ENCODE peak calls at places on chromosome 22, in ten cellular contexts. G is H1, S is esophagus muscularis mucosa, N is A549, A is sigmoid colon, J is tibial nerve, L is transverse colon, T is HepG2, H is stomach, P is upper lobe of left lung. E is an unnamed sample.
A peak's percentile ranks its signal among the peaks of the same experiment; 100 is the strongest.

GRCh38 chr22:48595511-48595905 is 1232.2 kb downstream of the BRD1 start:
- DNase-seq in A (no peak), P (no peak), L (no peak), J (no peak), G (no peak), N (no peak), S (no peak), T (no peak), H (no peak), E (no peak)

GRCh38 chr22:48372395-48372794 is 1455.3 kb downstream of the BRD1 start:
- DNase-seq in A (peak; percentile 28), T (no peak), J (no peak), P (no peak), L (no peak), S (no peak), H (no peak), G (no peak), N (no peak), E (no peak)

GRCh38 chr22:44724416-44724815 is 22.4 kb downstream of the PRR5 start:
- DNase-seq in H (no peak), G (no peak), J (no peak), L (no peak), N (no peak), S (no peak), A (no peak), T (no peak), P (no peak), E (no peak)

GRCh38 chr22:35728639-35729308 is 11.1 kb downstream of the APOL5 start:
- DNase-seq in H (peak; percentile 76), J (no peak), P (no peak), G (no peak), L (peak; percentile 87), S (no peak), A (no peak), T (no peak), N (no peak), E (no peak)

GRCh38 chr22:28017558-28017820 is 98.4 kb upstream of the PITPNB start:
- DNase-seq in J (no peak), L (no peak), G (no peak), T (no peak), A (no peak), P (no peak), N (no peak), S (no peak), H (no peak), E (no peak)

GRCh38 chr22:41217553-41218157 is 12.5 kb downstream of the L3MBTL2 start:
- DNase-seq in P (no peak), N (no peak), L (peak; percentile 56), T (no peak), G (no peak), H (peak; percentile 42), J (peak; percentile 58), S (peak; percentile 96), A (peak; percentile 90), E (peak; percentile 84)

GRCh38 chr22:20449819-20450550 is 12.4 kb upstream of the SCARF2 start:
- DNase-seq in A (no peak), L (no peak), T (no peak), N (no peak), G (no peak), H (no peak), S (no peak), J (no peak), P (peak; percentile 75), E (no peak)

GRCh38 chr22:43384863-43385262 is 27.0 kb upstream of the MPPED1 start:
- DNase-seq in T (no peak), J (no peak), L (no peak), G (no peak), S (no peak), N (no peak), A (peak; percentile 52), P (no peak), H (no peak), E (no peak)

GRCh38 chr22:29695129-29695926 is 24.5 kb upstream of the CABP7 start:
- DNase-seq in L (no peak), N (no peak), T (no peak), H (no peak), A (no peak), J (no peak), P (peak; percentile 82), G (no peak), S (no peak), E (no peak)

GRCh38 chr22:49548356-49549202 is 279.1 kb downstream of the BRD1 start:
- DNase-seq in A (peak; percentile 50), L (no peak), G (no peak), S (no peak), P (no peak), H (no peak), J (no peak), N (no peak), T (peak; percentile 31), E (no peak)

GRCh38 chr22:33063611-33064010 is 5.4 kb upstream of the SYN3 start:
- DNase-seq in J (no peak), A (no peak), T (no peak), H (no peak), N (no peak), G (no peak), S (no peak), L (no peak), P (no peak), E (no peak)

GRCh38 chr22:32854351-32854804 is 52.9 kb downstream of the TIMP3 start:
- DNase-seq in G (no peak), L (no peak), T (no peak), A (no peak), H (no peak), J (no peak), P (no peak), N (no peak), S (no peak), E (no peak)

GRCh38 chr22:26461188-26461810 is 22.3 kb downstream of the HPS4 start:
- DNase-seq in H (peak; percentile 71), T (peak; percentile 24), G (peak; percentile 53), N (peak; percentile 46), A (no peak), L (peak; percentile 64), S (no peak), J (peak; percentile 32), P (no peak), E (no peak)

GRCh38 chr22:31342389-31343125 is 3.6 kb downstream of the PATZ1 start:
- DNase-seq in J (no peak), H (no peak), T (no peak), N (no peak), A (no peak), G (no peak), S (no peak), L (no peak), P (no peak), E (no peak)

GRCh38 chr22:31341386-31342088 is 4.6 kb downstream of the PATZ1 start:
- DNase-seq in S (no peak), H (no peak), A (no peak), G (no peak), L (no peak), T (no peak), P (no peak), N (no peak), J (no peak), E (no peak)

GRCh38 chr22:31345331-31346254 is 553 bp downstream of the PATZ1 start:
- DNase-seq in S (no peak), A (peak; percentile 90), L (peak; percentile 88), P (peak; percentile 98), T (peak; percentile 70), G (peak; percentile 53), N (peak; percentile 62), H (peak; percentile 88), J (peak; percentile 71), E (peak; percentile 85)

GRCh38 chr22:31344369-31345330 is 1.5 kb downstream of the PATZ1 start:
- DNase-seq in J (peak; percentile 49), G (no peak), T (no peak), H (peak; percentile 63), L (peak; percentile 64), S (no peak), A (peak; percentile 82), P (peak; percentile 81), N (no peak), E (peak; percentile 60)

GRCh38 chr22:31343235-31344191 is 2.6 kb downstream of the PATZ1 start:
- DNase-seq in A (no peak), P (peak; percentile 86), G (peak; percentile 68), S (no peak), H (peak; percentile 93), N (no peak), L (peak; percentile 81), T (no peak), J (no peak), E (peak; percentile 65)
- TF ChIP-seq EP300 in A (no peak), P (no peak), G (no peak), S (no peak), H (no peak), N (no peak), L (no peak), T (no peak), J (no peak), E (no peak)

GRCh38 chr22:38204784-38205183 is 3.0 kb downstream of the MAFF start:
- DNase-seq in T (no peak), J (no peak), S (no peak), G (no peak), L (no peak), H (no peak), N (no peak), A (no peak), P (no peak), E (no peak)
- TF ChIP-seq POLR2A in T (no peak), J (no peak), S (no peak), G (no peak), L (no peak), H (no peak), N (no peak), A (no peak), P (no peak), E (no peak)

DNA sequence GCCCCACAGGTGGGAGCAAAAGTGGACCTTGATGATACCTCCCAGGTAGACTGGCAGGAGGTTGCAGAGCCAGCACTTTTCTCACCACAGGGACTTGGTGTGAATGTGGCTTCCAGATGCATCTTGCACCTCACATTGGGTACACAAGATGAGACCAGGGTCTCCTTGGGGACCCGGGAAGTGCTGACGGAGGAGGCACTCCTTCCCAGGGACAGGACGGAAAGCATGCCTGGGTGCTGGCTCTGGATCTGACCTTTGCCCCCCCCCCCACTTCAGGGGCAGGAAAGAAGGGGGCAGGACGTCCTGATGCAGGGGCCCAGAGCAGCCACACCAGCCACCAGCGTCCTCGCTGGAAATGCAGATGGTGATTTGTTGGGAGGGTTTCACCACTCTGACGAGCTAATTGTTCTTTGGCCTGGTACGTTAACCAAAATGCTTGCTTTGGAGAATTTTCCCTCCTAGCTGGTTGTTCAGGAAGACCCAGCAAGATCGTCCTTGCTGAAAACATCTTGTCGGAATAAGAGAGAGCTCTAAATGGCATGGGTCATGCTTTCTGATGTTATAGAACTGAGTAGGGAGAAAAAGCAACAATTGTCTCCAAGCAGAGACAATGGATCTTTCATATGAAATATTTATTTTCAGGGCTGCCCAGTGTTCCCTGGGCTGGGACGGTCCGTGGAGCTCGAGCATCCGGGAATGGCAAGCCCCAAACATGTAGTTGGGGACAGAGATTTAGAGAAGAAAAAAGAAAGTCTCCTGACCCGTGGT is 74.4 kb upstream of the PPARA start:
- DNase-seq in G (no peak), N (no peak), A (peak; percentile 63), P (peak; percentile 15), S (no peak), T (no peak), H (peak; percentile 24), L (peak; percentile 8), J (peak; percentile 13), E (peak; percentile 54)
- H3K4me3 ChIP-seq in G (no peak overlapping the region), N (peak overlapping the region; percentile 73), A (peak overlapping the region; percentile 73), P (peak overlapping the region; percentile 73), S (peak overlapping the region; percentile 92), T (no peak overlapping the region), H (peak overlapping the region; percentile 83), L (no peak overlapping the region), J (peak overlapping the region; percentile 85), E (peak overlapping the region; percentile 78)

GRCh38 chr22:19052941-19053551 is 69.2 kb downstream of the DGCR2 start:
- DNase-seq in J (no peak), G (no peak), H (no peak), L (no peak), A (peak; percentile 19), S (no peak), N (no peak), T (no peak), P (no peak), E (no peak)
- TF ChIP-seq EP300 in J (no peak), G (no peak), H (no peak), L (no peak), A (no peak), S (no peak), N (no peak), T (no peak), P (no peak), E (no peak)

E was measured in ovary.